ENCODE peak calls at places on chromosomes 1 and 21, in eight cellular contexts. L is fibroblast of lung, Y is kidney, Z is neuronal stem cell, K is neural progenitor cell, M is keratinocyte, S is mammary epithelial cell, C is astrocyte. U is an unnamed sample.

GRCh38 chr1:66443793-66444192 is 90.2 kb upstream of the SGIP1 start:
- DNase-seq in L (no peak), Y (no peak), Z (no peak), K (no peak), M (no peak), S (no peak), C (no peak), U (no peak)

GRCh38 chr1:202063093-202063492 is 52.7 kb downstream of the ELF3 start:
- DNase-seq in L (peak; percentile 19), Y (no peak), Z (peak; percentile 43), K (peak; percentile 62), M (no peak), S (no peak), C (no peak), U (no peak)

GRCh38 chr21:26423506-26423905 is 149.6 kb downstream of the CYYR1 start:
- DNase-seq in L (no peak), Y (no peak), Z (no peak), K (no peak), M (no peak), S (no peak), C (no peak), U (no peak)

GRCh38 chr1:41662061-41662655 is 177.7 kb upstream of the EDN2 start:
- DNase-seq in L (peak; percentile 83), Y (peak; percentile 93), Z (peak; percentile 72), K (peak; percentile 84), M (no peak), S (peak; percentile 33), C (peak; percentile 73), U (peak; percentile 84)

GRCh38 chr1:175373786-175374623 is 181.4 kb upstream of the KIAA0040 start:
- DNase-seq in L (no peak), Y (peak; percentile 68), Z (peak; percentile 63), K (peak; percentile 83), M (no peak), S (no peak), C (no peak), U (peak; percentile 33)

GRCh38 chr1:99681583-99681982 is 35.7 kb downstream of the PALMD start:
- DNase-seq in L (no peak), Y (no peak), Z (no peak), K (no peak), M (no peak), S (no peak), C (no peak), U (no peak)

GRCh38 chr1:198929961-198930599 is 291.2 kb downstream of the PTPRC start:
- DNase-seq in L (peak; percentile 78), Y (no peak), Z (no peak), K (no peak), M (no peak), S (peak; percentile 50), C (peak; percentile 75), U (peak; percentile 71)

GRCh38 chr1:176795929-176796328 is 333.0 kb downstream of the PAPPA2 start:
- DNase-seq in L (no peak), Y (no peak), Z (no peak), K (no peak), M (no peak), S (peak; percentile 3), C (no peak), U (no peak)

GRCh38 chr1:125064481-125064880 is 3879.7 kb downstream of the SRGAP2C start:
- DNase-seq in L (no peak), Y (peak; percentile 41), Z (no peak), K (no peak), M (no peak), S (no peak), C (no peak), U (no peak)

GRCh38 chr1:23673086-23673813 is 18.4 kb upstream of the RPL11 start:
- DNase-seq in L (peak; percentile 48), Y (no peak), Z (peak; percentile 59), K (peak; percentile 82), M (peak; percentile 87), S (peak; percentile 91), C (peak; percentile 30), U (peak; percentile 61)

GRCh38 chr21:46379105-46379504 is 55.1 kb downstream of the PCNT start:
- DNase-seq in L (no peak), Y (no peak), Z (no peak), K (no peak), M (no peak), S (no peak), C (no peak), U (no peak)

GRCh38 chr21:38203229-38203628 is 53.6 kb upstream of the KCNJ15 start:
- DNase-seq in L (no peak), Y (no peak), Z (no peak), K (no peak), M (no peak), S (no peak), C (no peak), U (no peak)

GRCh38 chr1:53413175-53414001 is 45.8 kb upstream of the DMRTB1 start:
- DNase-seq in L (peak; percentile 95), Y (no peak), Z (no peak), K (no peak), M (no peak), S (peak; percentile 84), C (peak; percentile 93), U (peak; percentile 22)

GRCh38 chr1:189597083-189597482 is 880.6 kb downstream of the BRINP3 start:
- DNase-seq in L (no peak), Y (no peak), Z (no peak), K (no peak), M (no peak), S (no peak), C (no peak), U (no peak)

GRCh38 chr1:54248966-54249365 is 49.0 kb downstream of the MRPL37 start:
- DNase-seq in L (no peak), Y (no peak), Z (no peak), K (no peak), M (no peak), S (no peak), C (no peak), U (no peak)

GRCh38 chr1:67149179-67149770 is 14.5 kb upstream of the C1orf141 start:
- DNase-seq in L (peak; percentile 76), Y (no peak), Z (peak; percentile 59), K (peak; percentile 84), M (no peak), S (peak; percentile 75), C (peak; percentile 68), U (peak; percentile 49)

GRCh38 chr21:46063734-46064680 is 33.9 kb upstream of the COL6A2 start:
- DNase-seq in L (no peak), Y (peak; percentile 47), Z (no peak), K (no peak), M (no peak), S (no peak), C (no peak), U (no peak)

GRCh38 chr1:77290576-77290975 is 8.8 kb downstream of the AK5 start:
- DNase-seq in L (no peak), Y (no peak), Z (no peak), K (no peak), M (no peak), S (no peak), C (no peak), U (no peak)

GRCh38 chr1:35571263-35571662 is 1.9 kb upstream of the TFAP2E start:
- DNase-seq in L (no peak), Y (no peak), Z (no peak), K (no peak), M (no peak), S (no peak), C (no peak), U (no peak)

GRCh38 chr1:46062651-46063319 is 69.6 kb downstream of the PIK3R3 start:
- DNase-seq in L (no peak), Y (no peak), Z (no peak), K (no peak), M (no peak), S (no peak), C (no peak), U (peak; percentile 77)

GRCh38 chr1:101587749-101588148 is 350.9 kb downstream of the S1PR1 start:
- DNase-seq in L (peak; percentile 66), Y (peak; percentile 81), Z (no peak), K (no peak), M (no peak), S (no peak), C (peak; percentile 60), U (no peak)

GRCh38 chr1:66758247-66758755 is 6.0 kb downstream of the DYNLT5 start:
- DNase-seq in L (no peak), Y (no peak), Z (no peak), K (no peak), M (no peak), S (no peak), C (no peak), U (no peak)

GRCh38 chr1:8456991-8457390 is 139.1 kb downstream of the SLC45A1 start:
- DNase-seq in L (no peak), Y (no peak), Z (no peak), K (no peak), M (no peak), S (no peak), C (no peak), U (no peak)

GRCh38 chr1:21524220-21524619 is 15.0 kb downstream of the ALPL start:
- DNase-seq in L (no peak), Y (peak; percentile 37), Z (no peak), K (no peak), M (no peak), S (no peak), C (no peak), U (no peak)

GRCh38 chr1:21524686-21525339 is 15.6 kb downstream of the ALPL start:
- DNase-seq in L (no peak), Y (peak; percentile 75), Z (no peak), K (peak; percentile 33), M (no peak), S (no peak), C (no peak), U (no peak)

GRCh38 chr1:21522525-21523038 is 13.4 kb downstream of the ALPL start:
- DNase-seq in L (no peak), Y (peak; percentile 13), Z (no peak), K (no peak), M (no peak), S (no peak), C (no peak), U (no peak)

GRCh38 chr1:21521717-21522060 is 12.5 kb downstream of the ALPL start:
- DNase-seq in L (no peak), Y (no peak), Z (no peak), K (no peak), M (no peak), S (no peak), C (no peak), U (no peak)

GRCh38 chr1:21523297-21523813 is 14.1 kb downstream of the ALPL start:
- DNase-seq in L (no peak), Y (peak; percentile 40), Z (no peak), K (no peak), M (no peak), S (no peak), C (no peak), U (no peak)
- H3K9ac ChIP-seq in L (no peak overlapping the region), Y (no peak overlapping the region), Z (no peak overlapping the region), K (no peak overlapping the region), M (no peak overlapping the region), S (no peak overlapping the region), C (no peak overlapping the region), U (no peak overlapping the region)

GRCh38 chr1:207829576-207829975 is 77.7 kb downstream of the CD46 start:
- DNase-seq in L (no peak), Y (no peak), Z (no peak), K (no peak), M (no peak), S (no peak), C (no peak), U (no peak)
- H3K27ac ChIP-seq in L (no peak overlapping the region), Y (peak overlapping the region; percentile 8), Z (no peak overlapping the region), K (no peak overlapping the region), M (no peak overlapping the region), S (no peak overlapping the region), C (no peak overlapping the region), U (peak overlapping the region; percentile 4)

GRCh38 chr1:57470028-57470427 is 46.2 kb upstream of the DAB1 start:
- DNase-seq in L (peak; percentile 83), Y (no peak), Z (no peak), K (no peak), M (no peak), S (no peak), C (peak; percentile 78), U (no peak)
- H3K4me3 ChIP-seq in L (no peak overlapping the region), Y (no peak overlapping the region), Z (no peak overlapping the region), K (no peak overlapping the region), M (no peak overlapping the region), S (no peak overlapping the region), C (no peak overlapping the region), U (no peak overlapping the region)

GRCh38 chr1:109819365-109819764 is 55.6 kb upstream of the EPS8L3 start:
- DNase-seq in L (no peak), Y (no peak), Z (no peak), K (no peak), M (no peak), S (no peak), C (no peak), U (peak; percentile 3)
- H3K9ac ChIP-seq in L (no peak overlapping the region), Y (no peak overlapping the region), Z (no peak overlapping the region), K (no peak overlapping the region), M (no peak overlapping the region), S (no peak overlapping the region), C (no peak overlapping the region), U (no peak overlapping the region)

U was measured in DND-41.